ENCODE peak calls at places on chromosomes 3 and 15, in ten cellular contexts. Z is NCI-H446, C is A549, J is SIG-M5, X is AG04450, P is glutamatergic neuron, U is activated T-cell treated with anti-CD3 and anti-CD28 coated beads for 48 hours, B is substantia nigra, R is suprapubic skin, Q is AG08395. N is an unnamed sample.

GRCh38 chr3:186746008-186746407 is 28.8 kb downstream of the KNG1 start:
- DNase-seq in Z (no peak), C (peak; percentile 95), J (peak; percentile 90), X (peak; percentile 18), P (no peak), U (no peak), B (peak; percentile 13), R (no peak), Q (peak; percentile 82), N (peak; percentile 88)

GRCh38 chr3:98733055-98733777 is 29.9 kb upstream of the ST3GAL6 start:
- DNase-seq in Z (no peak), C (no peak), J (no peak), X (no peak), P (peak; percentile 67), U (no peak), B (peak; percentile 65), R (no peak), Q (peak; percentile 15), N (peak; percentile 23)

GRCh38 chr3:80733522-80734176 is 965.9 kb upstream of the ROBO1 start:
- DNase-seq in Z (no peak), C (peak; percentile 26), J (no peak), X (no peak), P (no peak), U (no peak), B (no peak), R (no peak), Q (no peak), N (peak; percentile 3)

GRCh38 chr3:58216496-58217197 is 5.9 kb upstream of the DNASE1L3 start:
- DNase-seq in Z (no peak), C (no peak), J (no peak), X (no peak), P (no peak), U (no peak), B (no peak), R (no peak), Q (no peak), N (no peak)

GRCh38 chr3:110272525-110272924 is 799.1 kb upstream of the NECTIN3 start:
- DNase-seq in Z (no peak), C (no peak), J (no peak), X (no peak), P (no peak), U (no peak), B (no peak), R (no peak), Q (no peak), N (no peak)

GRCh38 chr3:16476636-16477035 is 36.9 kb downstream of the RFTN1 start:
- DNase-seq in Z (no peak), C (no peak), J (no peak), X (peak; percentile 95), P (no peak), U (no peak), B (no peak), R (no peak), Q (peak; percentile 54), N (peak; percentile 72)

GRCh38 chr15:67089218-67090193 is 24.1 kb downstream of the SMAD3 start:
- DNase-seq in Z (no peak), C (peak; percentile 70), J (no peak), X (no peak), P (no peak), U (no peak), B (no peak), R (no peak), Q (peak; percentile 44), N (peak; percentile 61)

GRCh38 chr3:179513867-179514266 is 48.9 kb upstream of the ACTL6A start:
- DNase-seq in Z (no peak), C (no peak), J (no peak), X (no peak), P (no peak), U (no peak), B (no peak), R (no peak), Q (no peak), N (no peak)

N was measured in HTR-8/SVneo.